ENCODE peak calls at places on chromosomes 3 and 15, in five cellular contexts. One of them, this sample, is unnamed.

GRCh38 chr15:41546846-41547786 is 3.1 kb upstream of the RPAP1 start:
- DNase-seq in heart left ventricle: no peak
- DNase-seq in adrenal gland: peak
- DNase-seq in thyroid gland: no peak
- DNase-seq in H1: no peak
- DNase-seq in this sample: no peak

GRCh38 chr3:135007622-135008021 is 212.6 kb downstream of the EPHB1 start:
- DNase-seq in heart left ventricle: no peak
- DNase-seq in adrenal gland: no peak
- DNase-seq in thyroid gland: no peak
- DNase-seq in H1: no peak
- DNase-seq in this sample: no peak

GRCh38 chr15:79896131-79896633 is 632 bp downstream of the MTHFS start:
- DNase-seq in heart left ventricle: no peak
- DNase-seq in adrenal gland: no peak
- DNase-seq in thyroid gland: no peak
- DNase-seq in H1: no peak
- DNase-seq in this sample: no peak

GRCh38 chr3:169404491-169404890 is 259.0 kb downstream of the MECOM start:
- DNase-seq in heart left ventricle: no peak
- DNase-seq in adrenal gland: no peak
- DNase-seq in thyroid gland: no peak
- DNase-seq in H1: no peak
- DNase-seq in this sample: no peak

GRCh38 chr3:125261031-125261430 is 48.5 kb upstream of the SLC12A8 start:
- DNase-seq in heart left ventricle: no peak
- DNase-seq in adrenal gland: no peak
- DNase-seq in thyroid gland: no peak
- DNase-seq in H1: no peak
- DNase-seq in this sample: no peak

GRCh38 chr3:9676780-9677179 is 26.9 kb upstream of the CPNE9 start:
- DNase-seq in heart left ventricle: no peak
- DNase-seq in adrenal gland: no peak
- DNase-seq in thyroid gland: no peak
- DNase-seq in H1: no peak
- DNase-seq in this sample: no peak

GRCh38 chr15:72319985-72320671 is at the start of gene CELF6:
- DNase-seq in heart left ventricle: peak
- DNase-seq in adrenal gland: peak
- DNase-seq in thyroid gland: peak
- DNase-seq in H1: peak
- DNase-seq in this sample: peak

GRCh38 chr3:179036226-179036625 is 35.4 kb downstream of the ZMAT3 start:
- DNase-seq in heart left ventricle: no peak
- DNase-seq in adrenal gland: no peak
- DNase-seq in thyroid gland: no peak
- DNase-seq in H1: no peak
- DNase-seq in this sample: no peak

GRCh38 chr15:93152951-93153350 is 63.9 kb upstream of the RGMA start:
- DNase-seq in heart left ventricle: peak
- DNase-seq in adrenal gland: peak
- DNase-seq in thyroid gland: peak
- DNase-seq in H1: no peak
- DNase-seq in this sample: peak

GRCh38 chr3:126557761-126558160 is 971 bp downstream of the C3orf22 start:
- DNase-seq in heart left ventricle: no peak
- DNase-seq in adrenal gland: no peak
- DNase-seq in thyroid gland: no peak
- DNase-seq in H1: no peak
- DNase-seq in this sample: no peak

GRCh38 chr15:98943609-98944111 is 63.9 kb downstream of the PGPEP1L start:
- DNase-seq in heart left ventricle: peak
- DNase-seq in adrenal gland: no peak
- DNase-seq in thyroid gland: peak
- DNase-seq in H1: no peak
- DNase-seq in this sample: no peak

GRCh38 chr3:123324880-123325765 is 123.4 kb downstream of the SEC22A start:
- DNase-seq in heart left ventricle: peak
- DNase-seq in adrenal gland: no peak
- DNase-seq in thyroid gland: no peak
- DNase-seq in H1: no peak
- DNase-seq in this sample: no peak

GRCh38 chr15:67405208-67406191 is 115.4 kb upstream of the C15orf61 start:
- DNase-seq in heart left ventricle: no peak
- DNase-seq in adrenal gland: peak
- DNase-seq in thyroid gland: no peak
- DNase-seq in H1: no peak
- DNase-seq in this sample: no peak

GRCh38 chr3:57756528-57757401 is 656 bp downstream of the SLMAP start:
- DNase-seq in heart left ventricle: peak
- DNase-seq in adrenal gland: peak
- DNase-seq in thyroid gland: peak
- DNase-seq in H1: no peak
- DNase-seq in this sample: peak

GRCh38 chr3:32304510-32304909 is 66.0 kb downstream of the CMTM8 start:
- DNase-seq in heart left ventricle: no peak
- DNase-seq in adrenal gland: no peak
- DNase-seq in thyroid gland: no peak
- DNase-seq in H1: no peak
- DNase-seq in this sample: no peak
- TF ChIP-seq POLR2A in heart left ventricle: no peak
- TF ChIP-seq POLR2A in adrenal gland: no peak
- TF ChIP-seq POLR2A in thyroid gland: no peak
- TF ChIP-seq POLR2A in H1: no peak
- TF ChIP-seq POLR2A in this sample: no peak

GRCh38 chr3:120446891-120447668 is 3.7 kb downstream of the FSTL1 start:
- DNase-seq in heart left ventricle: no peak
- DNase-seq in adrenal gland: no peak
- DNase-seq in thyroid gland: no peak
- DNase-seq in H1: no peak
- DNase-seq in this sample: no peak

GRCh38 chr3:120449701-120450216 is 1.0 kb downstream of the FSTL1 start:
- DNase-seq in heart left ventricle: no peak
- DNase-seq in adrenal gland: no peak
- DNase-seq in thyroid gland: no peak
- DNase-seq in H1: no peak
- DNase-seq in this sample: no peak

GRCh38 chr3:120450914-120451669 is at the start of gene FSTL1:
- DNase-seq in heart left ventricle: peak
- DNase-seq in adrenal gland: peak
- DNase-seq in thyroid gland: peak
- DNase-seq in H1: no peak
- DNase-seq in this sample: peak

GRCh38 chr3:120450261-120450913 is 405 bp downstream of the FSTL1 start:
- DNase-seq in heart left ventricle: peak
- DNase-seq in adrenal gland: peak
- DNase-seq in thyroid gland: peak
- DNase-seq in H1: no peak
- DNase-seq in this sample: peak

GRCh38 chr3:120448707-120449650 is 1.8 kb downstream of the FSTL1 start:
- DNase-seq in heart left ventricle: peak
- DNase-seq in adrenal gland: no peak
- DNase-seq in thyroid gland: no peak
- DNase-seq in H1: no peak
- DNase-seq in this sample: no peak
- H3K4me3 ChIP-seq in heart left ventricle: peak
- H3K4me3 ChIP-seq in adrenal gland: no peak
- H3K4me3 ChIP-seq in thyroid gland: no peak
- H3K4me3 ChIP-seq in H1: peak
- H3K4me3 ChIP-seq in this sample: no peak

GRCh38 chr15:89087830-89088604 is at the start of gene ABHD2:
- DNase-seq in heart left ventricle: peak
- DNase-seq in adrenal gland: peak
- DNase-seq in thyroid gland: peak
- DNase-seq in H1: peak
- DNase-seq in this sample: peak
- TF ChIP-seq POLR2A in heart left ventricle: peak
- TF ChIP-seq POLR2A in adrenal gland: peak
- TF ChIP-seq POLR2A in thyroid gland: peak
- TF ChIP-seq POLR2A in H1: peak
- TF ChIP-seq POLR2A in this sample: peak

DNA sequence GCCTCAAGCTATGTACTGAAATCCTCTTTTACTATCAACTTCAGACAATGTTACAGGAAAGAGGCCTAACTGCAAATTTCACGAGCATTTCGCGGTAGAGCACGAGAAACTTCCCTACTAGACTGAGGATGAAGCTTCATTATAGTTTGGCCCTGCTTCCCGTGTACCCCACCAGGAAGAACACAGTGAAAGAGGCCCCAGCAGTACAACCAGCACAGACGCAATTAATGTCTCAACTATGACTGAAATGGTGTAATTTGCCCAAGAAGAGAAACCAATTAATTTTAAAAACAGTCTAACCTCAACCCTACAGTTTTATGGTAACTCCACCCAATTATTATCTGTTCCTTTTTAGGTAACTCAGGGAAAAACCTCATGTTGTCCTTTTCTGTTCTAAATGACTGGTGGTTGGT is 12.1 kb downstream of the CHSY1 start:
- DNase-seq in heart left ventricle: no peak
- DNase-seq in adrenal gland: no peak
- DNase-seq in thyroid gland: no peak
- DNase-seq in H1: no peak
- DNase-seq in this sample: no peak
- H3K4me3 ChIP-seq in heart left ventricle: no peak
- H3K4me3 ChIP-seq in adrenal gland: no peak
- H3K4me3 ChIP-seq in thyroid gland: no peak
- H3K4me3 ChIP-seq in H1: no peak
- H3K4me3 ChIP-seq in this sample: no peak

GRCh38 chr3:157159762-157160651 is at the start of gene CCNL1:
- DNase-seq in heart left ventricle: peak
- DNase-seq in adrenal gland: peak
- DNase-seq in thyroid gland: peak
- DNase-seq in H1: peak
- DNase-seq in this sample: peak
- TF ChIP-seq POLR2A in heart left ventricle: peak
- TF ChIP-seq POLR2A in adrenal gland: peak
- TF ChIP-seq POLR2A in thyroid gland: peak
- TF ChIP-seq POLR2A in H1: peak
- TF ChIP-seq POLR2A in this sample: peak

DNA sequence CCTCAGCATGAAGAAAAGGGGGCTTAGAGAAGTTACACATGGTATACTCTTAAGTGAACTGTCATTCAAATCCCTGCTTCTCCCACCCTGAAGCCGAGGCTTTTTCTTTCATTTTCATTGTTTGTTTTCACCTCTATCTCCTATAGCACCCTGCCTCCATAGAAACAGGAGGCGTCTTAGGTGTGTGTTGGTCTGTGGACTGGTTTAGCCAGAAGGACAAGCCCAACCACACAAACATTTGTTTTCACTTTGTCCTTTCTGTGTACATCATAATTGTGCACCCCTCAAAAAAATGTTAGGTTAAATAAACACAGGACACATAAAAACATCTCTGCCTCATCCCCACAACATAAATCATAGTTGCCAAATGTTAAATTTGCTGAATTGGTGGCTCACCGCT is 73.3 kb upstream of the UBE2E2 start:
- DNase-seq in heart left ventricle: no peak
- DNase-seq in adrenal gland: no peak
- DNase-seq in thyroid gland: no peak
- DNase-seq in H1: no peak
- DNase-seq in this sample: no peak
- H3K4me3 ChIP-seq in heart left ventricle: no peak
- H3K4me3 ChIP-seq in adrenal gland: no peak
- H3K4me3 ChIP-seq in thyroid gland: no peak
- H3K4me3 ChIP-seq in H1: no peak
- H3K4me3 ChIP-seq in this sample: no peak

This sample was measured in body of pancreas.